ENCODE peak calls at places on chromosome 21, in ten cellular contexts. A is stomach; R is CD8-positive, alpha-beta memory T cell; Z is ascending aorta; S is CD8-positive, alpha-beta T cell; C is psoas muscle; U is tibial artery; O is heart left ventricle; N is naive thymus-derived CD4-positive, alpha-beta T cell; G is tibial nerve. F is an unnamed sample.

GRCh38 chr21:26098758-26099157 is 71.8 kb downstream of the APP start:
- DNase-seq in A (no peak), R (no peak), Z (no peak), S (no peak), C (no peak), U (no peak), O (no peak), N (no peak), G (no peak), F (no peak)

GRCh38 chr21:17829472-17829871 is 10.3 kb upstream of the C21orf91 start:
- DNase-seq in A (no peak), R (no peak), Z (no peak), S (no peak), C (no peak), U (no peak), O (no peak), N (no peak), G (no peak), F (no peak)

GRCh38 chr21:39073717-39074116 is 109.5 kb downstream of the PSMG1 start:
- DNase-seq in A (no peak), R (no peak), Z (peak; percentile 71), S (no peak), C (no peak), U (no peak), O (no peak), N (no peak), G (no peak), F (no peak)

GRCh38 chr21:16307256-16307655 is 577.5 kb downstream of the USP25 start:
- DNase-seq in A (no peak), R (no peak), Z (no peak), S (no peak), C (no peak), U (no peak), O (no peak), N (no peak), G (no peak), F (no peak)

GRCh38 chr21:15140321-15141019 is 75.7 kb upstream of the NRIP1 start:
- DNase-seq in A (peak; percentile 86), R (no peak), Z (no peak), S (no peak), C (no peak), U (no peak), O (no peak), N (no peak), G (no peak), F (no peak)

GRCh38 chr21:37712204-37712934 is 203.9 kb downstream of the KCNJ6 start:
- DNase-seq in A (peak; percentile 67), R (no peak), Z (peak; percentile 81), S (no peak), C (peak; percentile 65), U (peak; percentile 80), O (peak; percentile 73), N (no peak), G (peak; percentile 63), F (no peak)

GRCh38 chr21:14383596-14384210 is 757 bp upstream of the HSPA13 start:
- DNase-seq in A (no peak), R (no peak), Z (no peak), S (no peak), C (no peak), U (no peak), O (no peak), N (no peak), G (no peak), F (no peak)

GRCh38 chr21:22363504-22363903 is 1365.3 kb downstream of the NCAM2 start:
- DNase-seq in A (no peak), R (no peak), Z (no peak), S (no peak), C (no peak), U (no peak), O (no peak), N (no peak), G (no peak), F (no peak)

GRCh38 chr21:41112740-41113692 is 54.9 kb upstream of the BACE2 start:
- DNase-seq in A (no peak), R (no peak), Z (no peak), S (no peak), C (no peak), U (no peak), O (no peak), N (peak; percentile 13), G (no peak), F (no peak)

GRCh38 chr21:32624726-32625125 is 12.5 kb upstream of the CFAP298 start:
- DNase-seq in A (no peak), R (no peak), Z (no peak), S (no peak), C (no peak), U (no peak), O (no peak), N (no peak), G (no peak), F (no peak)

GRCh38 chr21:32580949-32581348 is 4.4 kb downstream of the TCP10L start:
- DNase-seq in A (no peak), R (no peak), Z (no peak), S (no peak), C (no peak), U (no peak), O (no peak), N (no peak), G (no peak), F (no peak)

GRCh38 chr21:26641062-26641461 is 68.0 kb upstream of the CYYR1 start:
- DNase-seq in A (no peak), R (no peak), Z (no peak), S (no peak), C (no peak), U (no peak), O (no peak), N (no peak), G (no peak), F (no peak)

GRCh38 chr21:25360593-25360992 is 246.7 kb downstream of the MRPL39 start:
- DNase-seq in A (no peak), R (no peak), Z (no peak), S (no peak), C (no peak), U (no peak), O (no peak), N (no peak), G (no peak), F (no peak)

GRCh38 chr21:20698585-20698984 is 299.6 kb upstream of the NCAM2 start:
- DNase-seq in A (no peak), R (no peak), Z (no peak), S (no peak), C (no peak), U (no peak), O (no peak), N (no peak), G (no peak), F (no peak)

GRCh38 chr21:45551816-45552695 is 9.8 kb upstream of the SLC19A1 start:
- DNase-seq in A (no peak), R (peak; percentile 35), Z (no peak), S (peak; percentile 10), C (peak; percentile 41), U (peak; percentile 63), O (peak; percentile 19), N (no peak), G (no peak), F (no peak)
- H3K4me3 ChIP-seq in A (no peak overlapping the region), R (no peak overlapping the region), Z (no peak overlapping the region), S (no peak overlapping the region), C (no peak overlapping the region), U (no peak overlapping the region), O (no peak overlapping the region), N (no peak overlapping the region), G (no peak overlapping the region), F (no peak overlapping the region)

DNA sequence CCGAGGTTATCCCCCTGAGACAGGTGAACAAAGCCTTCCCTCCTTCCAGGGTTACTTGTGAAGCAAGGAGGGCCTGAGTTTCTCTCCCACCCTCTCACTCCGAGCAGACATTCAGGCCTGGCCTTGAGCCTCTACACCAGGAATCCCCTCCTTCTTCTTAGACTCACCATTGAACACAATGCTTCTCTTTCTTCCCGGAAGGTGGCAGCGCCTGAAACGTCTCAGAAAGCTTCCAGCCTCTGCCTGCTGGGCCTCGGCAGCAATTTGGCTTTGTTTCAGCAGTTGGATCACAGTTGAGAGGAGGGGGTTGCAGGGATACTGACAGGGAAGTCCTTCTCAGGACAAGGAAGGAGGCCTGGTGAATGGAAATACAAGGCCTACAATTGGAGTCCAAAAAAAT is 6.3 kb downstream of the CLDN8 start:
- DNase-seq in A (no peak), R (no peak), Z (no peak), S (no peak), C (no peak), U (no peak), O (no peak), N (no peak), G (no peak), F (no peak)
- H3K9me3 ChIP-seq in A (no peaks in the 10 kb centered on the region), R (no peaks in the 10 kb centered on the region), Z (no peaks in the 10 kb centered on the region), S (no peaks in the 10 kb centered on the region), C (no peaks in the 10 kb centered on the region), U (no peaks in the 10 kb centered on the region), O (no peaks in the 10 kb centered on the region), N (no peaks in the 10 kb centered on the region), G (no peaks in the 10 kb centered on the region), F (no peaks in the 10 kb centered on the region)

GRCh38 chr21:35227774-35228173 is 178.7 kb upstream of the RUNX1 start:
- DNase-seq in A (no peak), R (no peak), Z (no peak), S (no peak), C (peak; percentile 71), U (no peak), O (no peak), N (no peak), G (no peak), F (no peak)

GRCh38 chr21:35226302-35226701 is 177.2 kb upstream of the RUNX1 start:
- DNase-seq in A (peak; percentile 45), R (no peak), Z (no peak), S (no peak), C (peak; percentile 90), U (no peak), O (no peak), N (no peak), G (no peak), F (no peak)

GRCh38 chr21:35231115-35231514 is 182.0 kb upstream of the RUNX1 start:
- DNase-seq in A (no peak), R (no peak), Z (no peak), S (no peak), C (no peak), U (no peak), O (no peak), N (no peak), G (no peak), F (no peak)

GRCh38 chr21:35226960-35227741 is 178.0 kb upstream of the RUNX1 start:
- DNase-seq in A (no peak), R (peak; percentile 69), Z (no peak), S (peak; percentile 76), C (no peak), U (no peak), O (no peak), N (peak; percentile 46), G (no peak), F (no peak)

DNA sequence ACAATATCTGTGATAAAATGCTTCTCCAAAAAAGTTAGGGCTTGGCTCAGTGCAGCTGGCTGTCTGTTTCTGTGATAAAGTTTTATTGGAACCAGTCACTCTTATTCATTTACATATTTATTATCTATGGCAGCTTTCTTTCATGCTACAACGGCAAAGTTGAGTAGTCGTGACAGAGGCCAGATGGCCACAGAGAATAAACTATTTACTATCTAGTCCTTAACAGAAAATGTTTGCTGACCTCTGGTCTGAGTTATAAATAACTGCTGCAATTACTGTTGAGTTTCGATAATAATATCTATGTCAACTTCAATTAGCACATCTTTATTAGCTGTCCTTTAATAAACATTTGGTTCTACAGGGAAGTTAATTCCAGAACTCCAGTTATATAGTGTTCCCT is 180.2 kb upstream of the RUNX1 start:
- DNase-seq in A (no peak), R (no peak), Z (no peak), S (no peak), C (no peak), U (no peak), O (no peak), N (no peak), G (no peak), F (no peak)
- H3K27ac ChIP-seq in A (no peak overlapping the region), R (no peak overlapping the region), Z (no peak overlapping the region), S (no peak overlapping the region), C (no peak overlapping the region), U (no peak overlapping the region), O (no peak overlapping the region), N (no peak overlapping the region), G (no peak overlapping the region), F (no peak overlapping the region)

GRCh38 chr21:44989943-44990780 is 50.3 kb downstream of the SLX9 start:
- DNase-seq in A (no peak), R (no peak), Z (no peak), S (no peak), C (peak; percentile 53), U (peak; percentile 66), O (peak; percentile 49), N (no peak), G (no peak), F (no peak)
- H3K4me3 ChIP-seq in A (no peak overlapping the region), R (no peak overlapping the region), Z (no peak overlapping the region), S (no peak overlapping the region), C (no peak overlapping the region), U (no peak overlapping the region), O (no peak overlapping the region), N (no peak overlapping the region), G (no peak overlapping the region), F (no peak overlapping the region)